ENCODE peak calls at places on chromosomes 1 and 21, in five cellular contexts. One of them, this sample, is unnamed.

GRCh38 chr1:161039546-161039945 is 782 bp upstream of the TSTD1 start:
- DNase-seq in astrocyte of the spinal cord: no peak
- DNase-seq in A549: no peak
- DNase-seq in cardiac muscle cell: no peak
- DNase-seq in BE2C: no peak
- DNase-seq in this sample: no peak

GRCh38 chr1:234675561-234675960 is 65.6 kb upstream of the IRF2BP2 start:
- DNase-seq in astrocyte of the spinal cord: no peak
- DNase-seq in A549: no peak
- DNase-seq in cardiac muscle cell: no peak
- DNase-seq in BE2C: no peak
- DNase-seq in this sample: peak; percentile 39

GRCh38 chr1:229142496-229142895 is 128.4 kb upstream of the RAB4A start:
- DNase-seq in astrocyte of the spinal cord: no peak
- DNase-seq in A549: no peak
- DNase-seq in cardiac muscle cell: no peak
- DNase-seq in BE2C: no peak
- DNase-seq in this sample: no peak

GRCh38 chr1:167454929-167455785 is 63.2 kb downstream of the CD247 start:
- DNase-seq in astrocyte of the spinal cord: no peak
- DNase-seq in A549: peak; percentile 59
- DNase-seq in cardiac muscle cell: peak; percentile 61
- DNase-seq in BE2C: peak; percentile 57
- DNase-seq in this sample: no peak

GRCh38 chr1:93219443-93219842 is 38.9 kb downstream of the CCDC18 start:
- DNase-seq in astrocyte of the spinal cord: peak; percentile 14
- DNase-seq in A549: no peak
- DNase-seq in cardiac muscle cell: no peak
- DNase-seq in BE2C: no peak
- DNase-seq in this sample: no peak

GRCh38 chr1:32969556-32969955 is 4.9 kb upstream of the RNF19B start:
- DNase-seq in astrocyte of the spinal cord: no peak
- DNase-seq in A549: no peak
- DNase-seq in cardiac muscle cell: no peak
- DNase-seq in BE2C: no peak
- DNase-seq in this sample: no peak

GRCh38 chr1:230749150-230749549 is 2.0 kb downstream of the CAPN9 start:
- DNase-seq in astrocyte of the spinal cord: no peak
- DNase-seq in A549: no peak
- DNase-seq in cardiac muscle cell: no peak
- DNase-seq in BE2C: no peak
- DNase-seq in this sample: no peak

GRCh38 chr1:4380564-4381168 is 273.7 kb upstream of the AJAP1 start:
- DNase-seq in astrocyte of the spinal cord: peak; percentile 48
- DNase-seq in A549: peak; percentile 69
- DNase-seq in cardiac muscle cell: no peak
- DNase-seq in BE2C: no peak
- DNase-seq in this sample: no peak

GRCh38 chr1:91608876-91609275 is 108.2 kb downstream of the CDC7 start:
- DNase-seq in astrocyte of the spinal cord: peak; percentile 41
- DNase-seq in A549: no peak
- DNase-seq in cardiac muscle cell: peak; percentile 24
- DNase-seq in BE2C: no peak
- DNase-seq in this sample: no peak

GRCh38 chr1:102840741-102841140 is 267.6 kb downstream of the COL11A1 start:
- DNase-seq in astrocyte of the spinal cord: no peak
- DNase-seq in A549: no peak
- DNase-seq in cardiac muscle cell: no peak
- DNase-seq in BE2C: no peak
- DNase-seq in this sample: no peak

GRCh38 chr1:39124282-39124681 is 80.2 kb upstream of the MACF1 start:
- DNase-seq in astrocyte of the spinal cord: no peak
- DNase-seq in A549: no peak
- DNase-seq in cardiac muscle cell: no peak
- DNase-seq in BE2C: no peak
- DNase-seq in this sample: no peak

GRCh38 chr21:44509539-44509938 is 30.5 kb downstream of the KRTAP10-1 start:
- DNase-seq in astrocyte of the spinal cord: no peak
- DNase-seq in A549: no peak
- DNase-seq in cardiac muscle cell: no peak
- DNase-seq in BE2C: peak; percentile 29
- DNase-seq in this sample: no peak

GRCh38 chr1:97245682-97246081 is 524.1 kb downstream of the PTBP2 start:
- DNase-seq in astrocyte of the spinal cord: peak; percentile 50
- DNase-seq in A549: no peak
- DNase-seq in cardiac muscle cell: peak; percentile 4
- DNase-seq in BE2C: no peak
- DNase-seq in this sample: no peak

GRCh38 chr1:104795931-104796330 is 1046.2 kb downstream of the AMY1C start:
- DNase-seq in astrocyte of the spinal cord: no peak
- DNase-seq in A549: no peak
- DNase-seq in cardiac muscle cell: no peak
- DNase-seq in BE2C: no peak
- DNase-seq in this sample: no peak

GRCh38 chr1:18936471-18936813 is 20.0 kb downstream of the IFFO2 start:
- DNase-seq in astrocyte of the spinal cord: no peak
- DNase-seq in A549: no peak
- DNase-seq in cardiac muscle cell: no peak
- DNase-seq in BE2C: no peak
- DNase-seq in this sample: no peak

GRCh38 chr1:73717971-73718370 is 480.0 kb downstream of the LRRIQ3 start:
- DNase-seq in astrocyte of the spinal cord: no peak
- DNase-seq in A549: no peak
- DNase-seq in cardiac muscle cell: no peak
- DNase-seq in BE2C: no peak
- DNase-seq in this sample: no peak

GRCh38 chr1:154972517-154973343 is 1.8 kb upstream of the CKS1B start:
- DNase-seq in astrocyte of the spinal cord: peak; percentile 97
- DNase-seq in A549: peak; percentile 85
- DNase-seq in cardiac muscle cell: peak; percentile 86
- DNase-seq in BE2C: no peak
- DNase-seq in this sample: no peak

GRCh38 chr1:40857737-40858136 is 4.4 kb downstream of the CITED4 start:
- DNase-seq in astrocyte of the spinal cord: no peak
- DNase-seq in A549: no peak
- DNase-seq in cardiac muscle cell: no peak
- DNase-seq in BE2C: no peak
- DNase-seq in this sample: no peak

GRCh38 chr1:8536521-8536920 is 218.6 kb downstream of the SLC45A1 start:
- DNase-seq in astrocyte of the spinal cord: no peak
- DNase-seq in A549: no peak
- DNase-seq in cardiac muscle cell: no peak
- DNase-seq in BE2C: no peak
- DNase-seq in this sample: no peak

GRCh38 chr1:216778763-216779162 is 55.5 kb upstream of the ESRRG start:
- DNase-seq in astrocyte of the spinal cord: no peak
- DNase-seq in A549: no peak
- DNase-seq in cardiac muscle cell: no peak
- DNase-seq in BE2C: no peak
- DNase-seq in this sample: no peak

GRCh38 chr1:153789478-153790148 is 14.4 kb downstream of the SLC27A3 start:
- DNase-seq in astrocyte of the spinal cord: no peak
- DNase-seq in A549: no peak
- DNase-seq in cardiac muscle cell: no peak
- DNase-seq in BE2C: no peak
- DNase-seq in this sample: no peak

GRCh38 chr1:1419363-1419811 is 1.7 kb downstream of the ANKRD65 start:
- DNase-seq in astrocyte of the spinal cord: no peak
- DNase-seq in A549: no peak
- DNase-seq in cardiac muscle cell: no peak
- DNase-seq in BE2C: no peak
- DNase-seq in this sample: peak; percentile 3

GRCh38 chr1:1420654-1421134 is 382 bp downstream of the ANKRD65 start:
- DNase-seq in astrocyte of the spinal cord: no peak
- DNase-seq in A549: no peak
- DNase-seq in cardiac muscle cell: no peak
- DNase-seq in BE2C: no peak
- DNase-seq in this sample: peak; percentile 18

GRCh38 chr1:1418464-1419362 is 2.4 kb downstream of the ANKRD65 start:
- DNase-seq in astrocyte of the spinal cord: no peak
- DNase-seq in A549: no peak
- DNase-seq in cardiac muscle cell: no peak
- DNase-seq in BE2C: peak; percentile 24
- DNase-seq in this sample: no peak

GRCh38 chr1:1421147-1421906 is at the start of gene ANKRD65:
- DNase-seq in astrocyte of the spinal cord: no peak
- DNase-seq in A549: no peak
- DNase-seq in cardiac muscle cell: no peak
- DNase-seq in BE2C: no peak
- DNase-seq in this sample: peak; percentile 28

GRCh38 chr1:1419812-1420653 is 1.0 kb downstream of the ANKRD65 start:
- DNase-seq in astrocyte of the spinal cord: no peak
- DNase-seq in A549: no peak
- DNase-seq in cardiac muscle cell: no peak
- DNase-seq in BE2C: no peak
- DNase-seq in this sample: peak; percentile 10
- TF ChIP-seq CTCF in astrocyte of the spinal cord: no peak
- TF ChIP-seq CTCF in A549: no peak
- TF ChIP-seq CTCF in cardiac muscle cell: no peak
- TF ChIP-seq CTCF in BE2C: no peak
- TF ChIP-seq CTCF in this sample: no peak

GRCh38 chr1:3024588-3024987 is 3.3 kb downstream of the ACTRT2 start:
- DNase-seq in astrocyte of the spinal cord: no peak
- DNase-seq in A549: no peak
- DNase-seq in cardiac muscle cell: no peak
- DNase-seq in BE2C: no peak
- DNase-seq in this sample: no peak

GRCh38 chr1:3021801-3022401 is 634 bp downstream of the ACTRT2 start:
- DNase-seq in astrocyte of the spinal cord: no peak
- DNase-seq in A549: no peak
- DNase-seq in cardiac muscle cell: no peak
- DNase-seq in BE2C: no peak
- DNase-seq in this sample: no peak

GRCh38 chr1:3022976-3023375 is 1.7 kb downstream of the ACTRT2 start:
- DNase-seq in astrocyte of the spinal cord: no peak
- DNase-seq in A549: no peak
- DNase-seq in cardiac muscle cell: no peak
- DNase-seq in BE2C: no peak
- DNase-seq in this sample: no peak

GRCh38 chr1:3022511-3022973 is 1.3 kb downstream of the ACTRT2 start:
- DNase-seq in astrocyte of the spinal cord: no peak
- DNase-seq in A549: no peak
- DNase-seq in cardiac muscle cell: no peak
- DNase-seq in BE2C: no peak
- DNase-seq in this sample: no peak

DNA sequence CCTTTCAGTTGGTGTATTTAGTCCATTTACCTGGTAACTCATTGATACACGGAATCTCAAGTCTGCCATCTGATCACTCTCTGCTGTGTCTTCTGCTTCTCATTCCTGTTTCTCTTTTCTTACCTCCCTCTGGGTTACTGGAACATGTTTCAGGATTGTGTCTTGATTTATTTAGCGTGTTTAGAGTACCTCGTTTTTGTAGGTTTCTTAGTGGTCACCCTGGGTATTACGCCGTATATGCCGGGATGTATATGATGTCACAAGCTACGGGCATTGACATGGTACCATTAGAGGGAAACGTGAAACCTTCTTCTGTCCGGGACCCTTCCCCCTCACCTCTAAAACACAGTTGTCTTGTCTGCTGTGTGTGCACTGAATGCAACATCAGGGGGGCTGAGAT is 2.7 kb downstream of the ACTRT2 start:
- DNase-seq in astrocyte of the spinal cord: no peak
- DNase-seq in A549: peak; percentile 31
- DNase-seq in cardiac muscle cell: no peak
- DNase-seq in BE2C: no peak
- DNase-seq in this sample: no peak
- TF ChIP-seq CTCF in astrocyte of the spinal cord: no peak
- TF ChIP-seq CTCF in A549: no peak
- TF ChIP-seq CTCF in cardiac muscle cell: no peak
- TF ChIP-seq CTCF in BE2C: no peak
- TF ChIP-seq CTCF in this sample: no peak

DNA sequence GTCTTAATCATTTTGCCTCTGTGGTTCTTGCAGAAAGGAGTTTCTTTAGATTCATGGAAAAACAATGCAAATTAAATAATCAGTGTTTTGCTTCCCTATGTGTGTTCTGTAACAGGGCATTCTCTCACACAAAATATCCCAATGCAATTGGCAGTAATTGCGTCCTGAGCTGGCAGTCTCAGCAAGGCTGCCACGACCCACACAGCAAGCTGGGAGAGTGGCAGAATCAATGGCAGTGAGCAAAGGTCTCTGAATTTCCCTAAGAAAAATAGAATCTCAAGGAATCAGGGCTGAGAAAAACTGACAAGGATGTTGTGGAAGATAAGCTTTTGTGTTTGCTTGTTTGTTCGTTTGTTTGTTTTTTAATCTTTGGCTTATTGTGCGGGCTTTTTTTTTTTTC is 198.1 kb upstream of the ST6GALNAC5 start:
- DNase-seq in astrocyte of the spinal cord: no peak
- DNase-seq in A549: no peak
- DNase-seq in cardiac muscle cell: no peak
- DNase-seq in BE2C: no peak
- DNase-seq in this sample: no peak
- TF ChIP-seq CTCF in astrocyte of the spinal cord: no peak
- TF ChIP-seq CTCF in A549: no peak
- TF ChIP-seq CTCF in cardiac muscle cell: no peak
- TF ChIP-seq CTCF in BE2C: no peak
- TF ChIP-seq CTCF in this sample: no peak

GRCh38 chr21:15894596-15894995 is 164.8 kb downstream of the USP25 start:
- DNase-seq in astrocyte of the spinal cord: peak; percentile 62
- DNase-seq in A549: no peak
- DNase-seq in cardiac muscle cell: no peak
- DNase-seq in BE2C: no peak
- DNase-seq in this sample: no peak
- TF ChIP-seq CTCF in astrocyte of the spinal cord: peak; percentile 44
- TF ChIP-seq CTCF in A549: no peak
- TF ChIP-seq CTCF in cardiac muscle cell: peak; percentile 50
- TF ChIP-seq CTCF in BE2C: peak; percentile 37
- TF ChIP-seq CTCF in this sample: peak; percentile 58

DNA sequence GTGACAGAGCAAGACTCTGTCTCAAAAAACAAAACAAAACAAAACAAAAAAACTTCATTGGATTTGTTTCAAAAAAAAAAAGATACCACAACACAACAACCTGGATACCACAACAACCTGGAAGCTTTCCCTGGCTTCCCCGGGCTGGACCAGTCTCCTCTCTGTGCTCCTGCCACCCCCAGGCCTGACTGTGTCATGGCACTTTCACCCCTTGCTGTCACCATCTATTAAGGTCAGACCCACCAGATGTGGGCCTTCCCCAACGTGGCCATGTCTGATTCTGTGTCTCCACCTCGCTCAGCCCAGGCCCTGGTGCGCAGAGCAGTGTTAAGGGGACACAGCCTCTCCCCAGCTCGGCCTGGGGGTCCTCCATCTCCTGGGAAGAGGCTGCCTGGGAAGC is 28.3 kb upstream of the ACOT11 start:
- DNase-seq in astrocyte of the spinal cord: no peak
- DNase-seq in A549: peak; percentile 47
- DNase-seq in cardiac muscle cell: no peak
- DNase-seq in BE2C: peak; percentile 30
- DNase-seq in this sample: no peak
- TF ChIP-seq CTCF in astrocyte of the spinal cord: peak; percentile 2
- TF ChIP-seq CTCF in A549: no peak
- TF ChIP-seq CTCF in cardiac muscle cell: no peak
- TF ChIP-seq CTCF in BE2C: peak; percentile 23
- TF ChIP-seq CTCF in this sample: no peak

This sample was measured in D721Med.